ENCODE peak calls at places on chromosome 18, in seven cellular contexts. C, I, H, O, S, T and V are unnamed samples.

GRCh38 chr18:35345460-35345921 is 1.3 kb upstream of the ZNF24 start:
- DNase-seq in C (no peak), I (no peak), H (peak; percentile 28), O (peak; percentile 24), S (no peak), T (no peak), V (peak; percentile 32)

GRCh38 chr18:48826271-48826670 is 124.5 kb downstream of the SMAD7 start:
- DNase-seq in C (no peak), I (no peak), H (peak; percentile 5), O (no peak), S (no peak), T (peak; percentile 40), V (no peak)

GRCh38 chr18:12027480-12027879 is 46.2 kb downstream of the IMPA2 start:
- DNase-seq in C (no peak), I (no peak), H (no peak), O (no peak), S (no peak), T (peak; percentile 25), V (no peak)

GRCh38 chr18:34511879-34512278 is 198.2 kb upstream of the DTNA start:
- DNase-seq in C (no peak), I (no peak), H (no peak), O (no peak), S (no peak), T (no peak), V (no peak)

GRCh38 chr18:23593720-23594119 is 7.4 kb upstream of the NPC1 start:
- DNase-seq in C (no peak), I (no peak), H (no peak), O (no peak), S (peak; percentile 87), T (no peak), V (no peak)

GRCh38 chr18:56627991-56628390 is 10.4 kb downstream of the TXNL1 start:
- DNase-seq in C (no peak), I (no peak), H (no peak), O (no peak), S (peak; percentile 10), T (no peak), V (no peak)

GRCh38 chr18:33751613-33752221 is 173.7 kb downstream of the ASXL3 start:
- DNase-seq in C (no peak), I (no peak), H (no peak), O (no peak), S (peak; percentile 39), T (no peak), V (no peak)

GRCh38 chr18:31819106-31819924 is 58.6 kb upstream of the SLC25A52 start:
- DNase-seq in C (peak; percentile 39), I (peak; percentile 22), H (no peak), O (no peak), S (peak; percentile 52), T (no peak), V (no peak)

GRCh38 chr18:46220116-46220515 is 115.9 kb downstream of the HAUS1 start:
- DNase-seq in C (no peak), I (no peak), H (no peak), O (no peak), S (peak; percentile 92), T (no peak), V (no peak)

GRCh38 chr18:47979611-47980200 is 49.2 kb upstream of the SMAD2 start:
- DNase-seq in C (no peak), I (no peak), H (peak; percentile 34), O (no peak), S (no peak), T (no peak), V (no peak)

GRCh38 chr18:48545690-48546365 is 7.0 kb downstream of the CTIF start:
- DNase-seq in C (no peak), I (peak; percentile 73), H (peak; percentile 31), O (no peak), S (peak; percentile 90), T (peak; percentile 90), V (peak; percentile 30)

GRCh38 chr18:35729971-35730668 is 148.6 kb downstream of the GALNT1 start:
- DNase-seq in C (no peak), I (no peak), H (no peak), O (no peak), S (no peak), T (no peak), V (no peak)

GRCh38 chr18:49041677-49042570 is 91.2 kb upstream of the SMAD7 start:
- DNase-seq in C (peak; percentile 16), I (no peak), H (peak; percentile 70), O (peak; percentile 48), S (peak; percentile 56), T (peak; percentile 80), V (no peak)

GRCh38 chr18:75216212-75216925 is 5.8 kb downstream of the TSHZ1 start:
- DNase-seq in C (no peak), I (no peak), H (no peak), O (no peak), S (peak; percentile 20), T (no peak), V (no peak)

GRCh38 chr18:78603584-78603983 is 376.0 kb upstream of the SALL3 start:
- DNase-seq in C (no peak), I (no peak), H (no peak), O (no peak), S (no peak), T (no peak), V (no peak)

GRCh38 chr18:45775241-45775676 is 50.2 kb upstream of the SIGLEC15 start:
- DNase-seq in C (peak; percentile 69), I (peak; percentile 18), H (peak; percentile 77), O (peak; percentile 79), S (peak; percentile 63), T (peak; percentile 84), V (peak; percentile 41)

GRCh38 chr18:59954746-59955145 is 55.0 kb downstream of the PMAIP1 start:
- DNase-seq in C (peak; percentile 84), I (no peak), H (no peak), O (no peak), S (peak; percentile 77), T (no peak), V (no peak)

GRCh38 chr18:25587545-25587944 is 235.6 kb upstream of the ZNF521 start:
- DNase-seq in C (no peak), I (no peak), H (no peak), O (no peak), S (no peak), T (no peak), V (no peak)

GRCh38 chr18:45521777-45522176 is 93.5 kb upstream of the SLC14A2 start:
- DNase-seq in C (no peak), I (no peak), H (no peak), O (no peak), S (peak; percentile 22), T (no peak), V (no peak)

GRCh38 chr18:58398648-58399398 is 230.1 kb downstream of the ALPK2 start:
- DNase-seq in C (no peak), I (no peak), H (no peak), O (no peak), S (no peak), T (no peak), V (no peak)
- TF ChIP-seq POLR2A in C (no peak), I (no peak), H (no peak), O (no peak), S (no peak), T (no peak), V (no peak)

GRCh38 chr18:2847341-2848144 is 737 bp downstream of the EMILIN2 start:
- DNase-seq in C (no peak), I (peak; percentile 61), H (no peak), O (no peak), S (no peak), T (peak; percentile 68), V (no peak)

GRCh38 chr18:2845175-2845574 is 1.6 kb upstream of the EMILIN2 start:
- DNase-seq in C (no peak), I (no peak), H (no peak), O (no peak), S (no peak), T (no peak), V (no peak)

GRCh38 chr18:2848145-2848878 is 1.5 kb downstream of the EMILIN2 start:
- DNase-seq in C (no peak), I (no peak), H (no peak), O (no peak), S (no peak), T (no peak), V (no peak)

GRCh38 chr18:2846638-2847340 is at the start of gene EMILIN2:
- DNase-seq in C (no peak), I (peak; percentile 47), H (peak; percentile 55), O (peak; percentile 32), S (peak; percentile 14), T (peak; percentile 90), V (no peak)

GRCh38 chr18:2846241-2846637 is 567 bp upstream of the EMILIN2 start:
- DNase-seq in C (no peak), I (no peak), H (no peak), O (no peak), S (peak; percentile 16), T (peak; percentile 67), V (no peak)
- H3K27ac ChIP-seq in C (no peak overlapping the region), I (no peak overlapping the region), H (no peak overlapping the region), O (no peak overlapping the region), S (no peak overlapping the region), T (peak overlapping the region; percentile 69), V (peak overlapping the region; percentile 93)

GRCh38 chr18:69659142-69659651 is 258.5 kb downstream of the DOK6 start:
- DNase-seq in C (no peak), I (no peak), H (no peak), O (no peak), S (no peak), T (no peak), V (no peak)
- H3K4me3 ChIP-seq in C (no peak overlapping the region), I (no peak overlapping the region), H (no peak overlapping the region), O (no peak overlapping the region), S (no peak overlapping the region), T (no peak overlapping the region), V (no peak overlapping the region)

GRCh38 chr18:77105680-77106079 is 26.9 kb downstream of the MBP start:
- DNase-seq in C (no peak), I (no peak), H (no peak), O (no peak), S (no peak), T (no peak), V (no peak)

GRCh38 chr18:77107218-77107815 is 25.3 kb downstream of the MBP start:
- DNase-seq in C (no peak), I (no peak), H (no peak), O (no peak), S (no peak), T (no peak), V (no peak)

GRCh38 chr18:77105021-77105420 is 27.6 kb downstream of the MBP start:
- DNase-seq in C (no peak), I (no peak), H (no peak), O (no peak), S (no peak), T (no peak), V (no peak)

GRCh38 chr18:77108001-77108692 is 24.4 kb downstream of the MBP start:
- DNase-seq in C (no peak), I (no peak), H (no peak), O (no peak), S (peak; percentile 92), T (peak; percentile 91), V (no peak)

DNA sequence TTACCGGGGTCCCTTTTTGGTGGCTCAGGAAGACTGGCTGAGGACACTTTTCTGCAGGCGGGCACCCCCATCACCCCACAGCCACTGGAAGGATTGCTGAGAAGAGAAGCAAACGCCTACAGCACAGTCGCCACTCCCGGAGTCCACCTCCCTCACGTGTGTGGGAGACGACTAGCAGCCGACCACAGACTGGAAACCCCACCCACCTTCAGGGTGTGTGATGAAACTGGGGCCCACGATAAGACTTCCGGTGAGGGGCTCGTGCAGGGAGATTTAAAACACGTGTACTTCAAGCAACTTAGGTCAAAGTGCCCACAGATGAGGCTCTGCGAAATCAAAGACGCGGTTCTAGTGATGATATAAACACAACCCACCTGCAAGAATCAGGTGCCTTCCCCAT is 26.3 kb downstream of the MBP start:
- DNase-seq in C (no peak), I (peak; percentile 13), H (no peak), O (no peak), S (no peak), T (no peak), V (no peak)
- TF ChIP-seq POLR2A in C (no peak), I (no peak), H (no peak), O (no peak), S (no peak), T (no peak), V (no peak)